ENCODE peak calls at places on chromosomes 7 and 10, in eight cellular contexts. J is Panc1; L is heart right ventricle; P is RWPE1; T is PC-3; A is CD4-positive, alpha-beta T cell; W is spleen; K is left ventricle myocardium inferior. H is an unnamed sample.

GRCh38 chr10:103837370-103838094 is 17.8 kb downstream of the SH3PXD2A start:
- DNase-seq in J (no peak), P (no peak), L (no peak), A (no peak), T (no peak), W (peak; percentile 69), K (no peak), H (no peak)

GRCh38 chr7:32163911-32164310 is 93.7 kb upstream of the PDE1C start:
- DNase-seq in A (no peak), P (no peak), J (no peak), W (no peak), K (no peak), T (no peak), L (no peak), H (no peak)

GRCh38 chr7:106317971-106318370 is 33.2 kb upstream of the NAMPT start:
- DNase-seq in P (no peak), J (no peak), T (peak; percentile 16), W (no peak), A (no peak), L (no peak), K (no peak), H (no peak)

GRCh38 chr7:146781352-146782116 is 664.9 kb downstream of the CNTNAP2 start:
- DNase-seq in K (no peak), J (no peak), W (no peak), P (no peak), T (no peak), L (no peak), A (no peak), H (no peak)

GRCh38 chr7:100396421-100396982 is 23.2 kb downstream of the PILRA start:
- DNase-seq in W (no peak), J (no peak), P (no peak), L (no peak), A (no peak), T (no peak), K (no peak), H (no peak)

GRCh38 chr10:86611386-86611785 is 43.0 kb upstream of the OPN4 start:
- DNase-seq in A (no peak), L (no peak), T (no peak), P (no peak), K (no peak), J (no peak), W (no peak), H (no peak)

GRCh38 chr10:557792-558328 is 131.6 kb downstream of the DIP2C start:
- DNase-seq in K (no peak), P (no peak), W (no peak), T (no peak), A (no peak), L (no peak), J (no peak), H (no peak)

GRCh38 chr7:31019509-31019908 is 32.6 kb upstream of the ADCYAP1R1 start:
- DNase-seq in L (no peak), P (no peak), A (no peak), T (no peak), W (peak; percentile 52), K (no peak), J (no peak), H (no peak)

GRCh38 chr10:85280014-85280413 is 951.6 kb downstream of the CCSER2 start:
- DNase-seq in K (no peak), P (no peak), W (no peak), J (no peak), L (no peak), A (no peak), T (no peak), H (no peak)

GRCh38 chr10:56537984-56538383 is 176.9 kb upstream of the ZWINT start:
- DNase-seq in W (no peak), T (peak; percentile 100), L (no peak), K (no peak), J (peak; percentile 54), P (peak; percentile 62), A (no peak), H (peak; percentile 33)

GRCh38 chr7:88344956-88345832 is 38.5 kb upstream of the STEAP4 start:
- DNase-seq in J (no peak), L (peak; percentile 30), A (no peak), T (peak; percentile 54), P (peak; percentile 26), K (peak; percentile 57), W (peak; percentile 83), H (no peak)

GRCh38 chr7:42090806-42091205 is 146.2 kb downstream of the GLI3 start:
- DNase-seq in P (no peak), A (no peak), J (no peak), W (no peak), T (no peak), L (no peak), K (no peak), H (no peak)
- H3K27ac ChIP-seq in P (no peak overlapping the region), A (no peak overlapping the region), J (peak overlapping the region; percentile 24), W (no peak overlapping the region), T (peak overlapping the region; percentile 96), L (no peak overlapping the region), K (no peak overlapping the region), H (no peak overlapping the region)

GRCh38 chr10:75287697-75288096 is 51.9 kb upstream of the COMTD1 start:
- DNase-seq in K (no peak), P (no peak), L (no peak), J (no peak), A (no peak), T (no peak), W (no peak), H (no peak)

GRCh38 chr10:75286901-75287300 is 51.1 kb upstream of the COMTD1 start:
- DNase-seq in W (no peak), L (no peak), T (no peak), A (no peak), K (no peak), P (no peak), J (no peak), H (no peak)

GRCh38 chr10:75281980-75282379 is 46.2 kb upstream of the COMTD1 start:
- DNase-seq in L (no peak), J (no peak), A (no peak), K (no peak), P (peak; percentile 55), T (no peak), W (no peak), H (peak; percentile 33)

GRCh38 chr10:75283150-75284096 is 47.7 kb upstream of the COMTD1 start:
- DNase-seq in L (no peak), K (peak; percentile 25), P (no peak), T (no peak), A (no peak), J (no peak), W (no peak), H (no peak)

GRCh38 chr10:75284097-75284485 is 48.3 kb upstream of the COMTD1 start:
- DNase-seq in J (no peak), W (no peak), T (no peak), P (no peak), K (no peak), L (no peak), A (no peak), H (no peak)
- H3K27ac ChIP-seq in J (no peak overlapping the region), W (peak overlapping the region; percentile 73), T (no peak overlapping the region), P (no peak overlapping the region), K (peak overlapping the region; percentile 80), L (no peak overlapping the region), A (no peak overlapping the region), H (no peak overlapping the region)

GRCh38 chr10:49109669-49110335 is 5.5 kb downstream of the VSTM4 start:
- DNase-seq in A (no peak), L (peak; percentile 87), K (peak; percentile 84), P (no peak), W (no peak), J (no peak), T (no peak), H (no peak)
- H3K27ac ChIP-seq in A (no peak overlapping the region), L (no peak overlapping the region), K (peak overlapping the region; percentile 88), P (no peak overlapping the region), W (no peak overlapping the region), J (no peak overlapping the region), T (no peak overlapping the region), H (no peak overlapping the region)

GRCh38 chr7:101869026-101869900 is 51.8 kb downstream of the CUX1 start:
- DNase-seq in A (no peak), J (no peak), P (no peak), L (no peak), T (no peak), W (no peak), K (no peak), H (no peak)
- H3K27ac ChIP-seq in A (no peak overlapping the region), J (no peak overlapping the region), P (peak overlapping the region; percentile 29), L (no peak overlapping the region), T (peak overlapping the region; percentile 97), W (no peak overlapping the region), K (no peak overlapping the region), H (peak overlapping the region; percentile 79)

GRCh38 chr10:111784386-111784785 is 399.2 kb downstream of the GPAM start:
- DNase-seq in L (no peak), A (no peak), T (no peak), K (no peak), P (no peak), J (no peak), W (no peak), H (no peak)

GRCh38 chr10:111785921-111786320 is 397.6 kb downstream of the GPAM start:
- DNase-seq in A (no peak), K (no peak), T (no peak), J (no peak), W (no peak), L (no peak), P (no peak), H (no peak)

GRCh38 chr10:111789821-111790220 is 393.7 kb downstream of the GPAM start:
- DNase-seq in P (no peak), W (no peak), T (no peak), K (no peak), L (no peak), A (no peak), J (no peak), H (no peak)

GRCh38 chr10:111784936-111785465 is 398.6 kb downstream of the GPAM start:
- DNase-seq in P (no peak), L (no peak), T (no peak), K (no peak), W (no peak), J (no peak), A (no peak), H (no peak)
- H3K27ac ChIP-seq in P (no peak overlapping the region), L (no peak overlapping the region), T (no peak overlapping the region), K (no peak overlapping the region), W (no peak overlapping the region), J (no peak overlapping the region), A (no peak overlapping the region), H (no peak overlapping the region)

DNA sequence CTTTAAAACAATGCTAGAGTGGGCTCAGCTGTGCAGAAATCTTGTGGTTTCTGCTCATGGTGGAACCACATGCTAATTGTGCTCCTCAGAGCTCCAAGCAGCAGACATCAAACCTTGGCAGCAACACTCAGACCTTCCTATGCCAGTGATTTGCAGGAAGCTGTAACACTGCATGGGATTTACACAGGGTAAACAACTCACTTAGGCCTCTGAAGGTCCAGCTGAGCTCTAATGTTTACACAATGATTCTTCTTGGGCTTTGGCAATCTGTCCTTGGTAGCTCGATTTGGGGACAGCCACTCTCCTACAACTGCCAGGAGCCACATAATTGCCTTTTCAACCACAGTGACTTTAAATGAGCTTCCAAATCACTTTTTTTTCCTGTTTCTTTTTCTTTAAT is 97.7 kb upstream of the PDLIM1 start:
- DNase-seq in A (no peak), W (no peak), J (no peak), P (no peak), K (no peak), L (no peak), T (peak; percentile 73), H (no peak)
- H3K27ac ChIP-seq in A (no peak overlapping the region), W (peak overlapping the region; percentile 10), J (no peak overlapping the region), P (no peak overlapping the region), K (peak overlapping the region; percentile 64), L (no peak overlapping the region), T (peak overlapping the region; percentile 43), H (no peak overlapping the region)

DNA sequence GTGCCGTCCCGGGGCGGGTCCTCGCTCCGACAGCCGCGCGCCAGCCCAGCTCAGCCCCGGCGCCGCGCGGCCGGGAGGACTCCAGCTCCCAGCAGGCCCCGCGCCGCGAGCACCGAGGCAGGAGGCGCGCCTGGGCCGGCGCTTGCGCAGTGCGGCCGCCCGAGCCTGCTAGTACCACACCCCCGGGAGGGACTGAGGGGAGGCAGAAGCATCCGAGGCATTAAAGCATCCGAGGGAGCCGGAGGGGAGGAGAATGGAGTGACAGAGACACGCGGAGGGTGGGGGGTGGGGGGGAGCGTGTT is at the start of gene GRK5:
- DNase-seq in T (peak; percentile 93), L (peak; percentile 95), P (peak; percentile 98), W (peak; percentile 99), A (peak; percentile 89), K (peak; percentile 95), J (peak; percentile 74), H (peak; percentile 68)
- H3K27ac ChIP-seq in T (peak within 1 kb of the TSS; percentile 56), L (peak within 1 kb of the TSS; percentile 98), P (peak within 1 kb of the TSS; percentile 91), W (peak within 1 kb of the TSS; percentile 99), A (peak within 1 kb of the TSS; percentile 88), K (peak within 1 kb of the TSS; percentile 97), J (peak within 1 kb of the TSS; percentile 90), H (peak within 1 kb of the TSS; percentile 82)

H was measured in epithelial cell of prostate.